ENCODE peak calls at places on chromosome 16, in seven cellular contexts. C is lower lobe of right lung; A is HT1080; O is T-cell; Y is HS-5; L is stimulated activated CD4-positive, alpha-beta T cell treated with anti-CD3 and anti-CD28 coated beads, Interleukin-15, amount 100 ng/mL, for 24 hours; I is esophagus squamous epithelium. R is an unnamed sample.

GRCh38 chr16:81071816-81072215 is 5.2 kb downstream of the C16orf46 start:
- DNase-seq in A (peak), O (no peak), C (no peak), L (no peak), I (no peak), Y (no peak), R (no peak)

GRCh38 chr16:70808371-70808770 is 7.4 kb upstream of the VAC14 start:
- DNase-seq in C (no peak), Y (no peak), A (no peak), I (no peak), O (no peak), L (no peak), R (no peak)

GRCh38 chr16:31277659-31278260 is 18.0 kb downstream of the ITGAM start:
- DNase-seq in C (no peak), L (no peak), O (no peak), A (no peak), I (no peak), Y (no peak), R (no peak)

GRCh38 chr16:86928517-86929148 is 350.3 kb downstream of the FOXL1 start:
- DNase-seq in O (no peak), C (no peak), L (no peak), A (no peak), Y (no peak), I (no peak), R (no peak)

GRCh38 chr16:20004931-20005330 is 68.8 kb downstream of the GPR139 start:
- DNase-seq in A (no peak), I (no peak), O (no peak), Y (no peak), L (no peak), C (no peak), R (no peak)

GRCh38 chr16:88063201-88063773 is 112.1 kb downstream of the BANP start:
- DNase-seq in L (no peak), A (no peak), Y (peak), C (no peak), I (no peak), O (no peak), R (peak)

GRCh38 chr16:3158498-3159314 is 23.9 kb downstream of the ZNF213 start:
- DNase-seq in Y (peak), I (no peak), L (peak), O (peak), C (peak), A (peak), R (peak)

GRCh38 chr16:27436921-27437650 is 35.1 kb downstream of the IL21R start:
- DNase-seq in I (no peak), C (no peak), O (no peak), A (no peak), L (peak), Y (no peak), R (peak)

GRCh38 chr16:85216522-85217375 is 104.5 kb upstream of the CIBAR2 start:
- DNase-seq in C (no peak), I (no peak), Y (no peak), A (no peak), O (no peak), L (peak), R (no peak)

GRCh38 chr16:17068524-17068923 is 402.2 kb downstream of the XYLT1 start:
- DNase-seq in Y (no peak), I (no peak), O (no peak), C (no peak), A (no peak), L (no peak), R (no peak)

GRCh38 chr16:28139530-28139929 is 72.2 kb downstream of the XPO6 start:
- DNase-seq in I (no peak), Y (no peak), A (no peak), C (no peak), L (no peak), O (no peak), R (no peak)

GRCh38 chr16:5966004-5966403 is 868.4 kb upstream of the EEF2KMT start:
- DNase-seq in O (no peak), I (no peak), C (no peak), L (no peak), Y (no peak), A (no peak), R (no peak)

GRCh38 chr16:30924086-30924714 is 828 bp downstream of the FBXL19 start:
- DNase-seq in L (no peak), Y (no peak), C (peak), I (no peak), O (no peak), A (no peak), R (no peak)

GRCh38 chr16:57367111-57367752 is 5.1 kb upstream of the CX3CL1 start:
- DNase-seq in Y (no peak), O (no peak), I (no peak), L (no peak), A (no peak), C (peak), R (no peak)

GRCh38 chr16:89325861-89326471 is 108.5 kb downstream of the ZNF778 start:
- DNase-seq in O (no peak), L (no peak), A (peak), C (peak), Y (no peak), I (no peak), R (peak)

GRCh38 chr16:52863000-52863399 is 189.7 kb downstream of the CHD9NB start:
- DNase-seq in I (no peak), O (no peak), L (no peak), A (no peak), Y (no peak), C (no peak), R (no peak)